ENCODE peak calls at places on chromosomes 16 and 17, in seven cellular contexts. S is aorta, X is left lung, D is fibroblast of lung, R is OCI-LY7, K is Peyer's patch, Z is AG04450. U is an unnamed sample.
A peak's percentile ranks its signal among the peaks of the same experiment; 100 is the strongest.

GRCh38 chr17:68738044-68738443 is 136.9 kb upstream of the FAM20A start:
- DNase-seq in S (no peak), X (no peak), D (no peak), R (no peak), K (no peak), Z (no peak), U (no peak)

GRCh38 chr16:87685766-87686165 is 80.0 kb downstream of the KLHDC4 start:
- DNase-seq in S (no peak), X (no peak), D (no peak), R (no peak), K (no peak), Z (no peak), U (no peak)

GRCh38 chr17:40937384-40937819 is at the start of gene KRT23:
- DNase-seq in S (no peak), X (no peak), D (no peak), R (no peak), K (no peak), Z (no peak), U (no peak)

GRCh38 chr16:66603537-66604375 is 748 bp upstream of the CMTM3 start:
- DNase-seq in S (peak; percentile 81), X (no peak), D (peak; percentile 56), R (peak; percentile 75), K (peak; percentile 85), Z (no peak), U (no peak)

GRCh38 chr17:74759243-74759801 is 10.9 kb downstream of the NHERF1 start:
- DNase-seq in S (peak; percentile 42), X (peak; percentile 72), D (no peak), R (peak; percentile 74), K (peak; percentile 84), Z (no peak), U (no peak)

GRCh38 chr16:35182943-35183550 is 1723.6 kb downstream of the TP53TG3F start:
- DNase-seq in S (no peak), X (no peak), D (no peak), R (no peak), K (no peak), Z (no peak), U (peak; percentile 41)

GRCh38 chr17:74497471-74497870 is 31.0 kb downstream of the CD300A start:
- DNase-seq in S (no peak), X (no peak), D (no peak), R (no peak), K (peak; percentile 38), Z (no peak), U (peak; percentile 40)

GRCh38 chr17:229130-229944 is 47.9 kb upstream of the DOC2B start:
- DNase-seq in S (peak; percentile 25), X (peak; percentile 55), D (no peak), R (no peak), K (peak; percentile 37), Z (no peak), U (no peak)

GRCh38 chr17:58289869-58290268 is 9.1 kb upstream of the MPO start:
- DNase-seq in S (no peak), X (no peak), D (no peak), R (no peak), K (peak; percentile 33), Z (no peak), U (no peak)

GRCh38 chr17:58183514-58183913 is 9.0 kb upstream of the EPX start:
- DNase-seq in S (no peak), X (no peak), D (no peak), R (no peak), K (no peak), Z (no peak), U (no peak)

GRCh38 chr17:3012926-3013581 is 50.4 kb downstream of the OR1D5 start:
- DNase-seq in S (peak; percentile 76), X (peak; percentile 79), D (peak; percentile 65), R (peak; percentile 82), K (peak; percentile 85), Z (no peak), U (no peak)

GRCh38 chr17:81664051-81664470 is 2.3 kb downstream of the OXLD1 start:
- DNase-seq in S (no peak), X (no peak), D (no peak), R (no peak), K (no peak), Z (no peak), U (no peak)

GRCh38 chr16:50547944-50548658 is at the start of gene NKD1:
- DNase-seq in S (peak; percentile 77), X (peak; percentile 90), D (peak; percentile 27), R (peak; percentile 71), K (peak; percentile 82), Z (no peak), U (peak; percentile 79)

GRCh38 chr17:81460856-81461460 is 51.6 kb downstream of the ACTG1 start:
- DNase-seq in S (no peak), X (peak; percentile 94), D (no peak), R (no peak), K (no peak), Z (no peak), U (no peak)

GRCh38 chr16:67419502-67419901 is 3.2 kb upstream of the ZDHHC1 start:
- DNase-seq in S (no peak), X (no peak), D (no peak), R (no peak), K (no peak), Z (no peak), U (no peak)

GRCh38 chr16:84598391-84598750 is 19.5 kb downstream of the COTL1 start:
- DNase-seq in S (no peak), X (no peak), D (peak; percentile 40), R (peak; percentile 54), K (no peak), Z (no peak), U (no peak)

GRCh38 chr17:50428831-50429424 is 2.9 kb downstream of the ACSF2 start:
- DNase-seq in S (no peak), X (no peak), D (no peak), R (no peak), K (peak; percentile 73), Z (no peak), U (no peak)

GRCh38 chr16:77853125-77853524 is 64.8 kb downstream of the VAT1L start:
- DNase-seq in S (no peak), X (no peak), D (no peak), R (no peak), K (no peak), Z (no peak), U (no peak)

GRCh38 chr17:80909635-80910034 is 82.0 kb upstream of the CHMP6 start:
- DNase-seq in S (no peak), X (no peak), D (no peak), R (no peak), K (no peak), Z (no peak), U (no peak)

GRCh38 chr17:56596741-56597494 is 3.4 kb downstream of the NOG start:
- DNase-seq in S (no peak), X (no peak), D (no peak), R (no peak), K (no peak), Z (no peak), U (no peak)

GRCh38 chr16:28193530-28194423 is 18.0 kb downstream of the XPO6 start:
- DNase-seq in S (no peak), X (no peak), D (peak; percentile 92), R (no peak), K (peak; percentile 60), Z (peak; percentile 90), U (no peak)

DNA sequence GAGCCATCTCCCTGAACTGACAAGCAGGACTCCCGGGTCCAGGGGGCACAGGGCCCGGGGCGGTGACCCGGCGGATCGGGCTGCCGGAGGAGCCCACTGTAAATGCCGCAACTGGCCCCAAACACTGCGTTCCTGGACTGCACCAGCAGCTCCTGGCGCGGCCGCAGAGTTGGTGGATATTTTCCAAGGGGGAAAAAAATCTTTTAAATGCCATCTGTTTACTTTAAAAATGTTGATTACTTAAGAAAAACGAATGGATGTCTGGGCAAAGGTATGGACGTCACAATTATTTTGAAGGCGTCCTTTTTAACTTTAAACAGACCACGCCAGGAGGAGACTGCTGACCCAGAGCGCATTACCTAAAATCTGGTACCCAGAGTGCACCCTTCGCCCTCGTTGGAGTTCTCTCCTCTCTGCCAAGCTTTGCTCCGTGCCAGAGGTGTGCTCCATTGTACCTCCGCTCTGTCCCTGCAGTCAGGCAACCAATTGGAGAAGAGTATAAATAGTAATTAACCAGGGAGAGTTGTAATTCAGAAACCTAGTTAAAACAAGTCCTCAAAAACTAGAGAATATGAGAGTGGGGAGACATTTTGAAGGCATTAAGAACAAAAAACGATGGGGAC is 3.5 kb downstream of the HS3ST3B1 start:
- DNase-seq in S (no peak), X (no peak), D (no peak), R (no peak), K (no peak), Z (no peak), U (no peak)
- H3K4me3 ChIP-seq in S (no peak overlapping the region), X (no peak overlapping the region), D (peak overlapping the region; percentile 94), R (no peak overlapping the region), K (peak overlapping the region; percentile 65), Z (peak overlapping the region; percentile 94), U (peak overlapping the region; percentile 74)

DNA sequence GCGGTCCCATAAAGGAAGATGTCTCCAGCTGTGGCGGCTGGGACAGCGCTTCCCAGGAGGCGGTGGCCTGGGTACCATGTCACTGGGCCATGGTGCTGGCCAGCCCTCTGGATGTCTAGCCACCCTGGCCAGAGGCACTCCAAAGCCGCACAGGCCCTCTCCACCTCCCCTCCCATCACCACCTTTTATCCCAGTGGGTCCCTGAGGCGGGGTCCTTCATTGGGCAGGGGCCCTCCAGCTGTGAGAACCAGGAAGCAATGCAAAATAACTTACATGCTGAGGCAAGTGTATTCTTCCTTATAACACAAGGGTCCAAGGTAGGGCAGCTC is 23.1 kb downstream of the RAB11FIP4 start:
- DNase-seq in S (peak; percentile 25), X (no peak), D (no peak), R (no peak), K (no peak), Z (no peak), U (no peak)
- H3K27ac ChIP-seq in S (no peak overlapping the region), X (no peak overlapping the region), D (no peak overlapping the region), R (no peak overlapping the region), K (no peak overlapping the region), Z (no peak overlapping the region), U (no peak overlapping the region)

DNA sequence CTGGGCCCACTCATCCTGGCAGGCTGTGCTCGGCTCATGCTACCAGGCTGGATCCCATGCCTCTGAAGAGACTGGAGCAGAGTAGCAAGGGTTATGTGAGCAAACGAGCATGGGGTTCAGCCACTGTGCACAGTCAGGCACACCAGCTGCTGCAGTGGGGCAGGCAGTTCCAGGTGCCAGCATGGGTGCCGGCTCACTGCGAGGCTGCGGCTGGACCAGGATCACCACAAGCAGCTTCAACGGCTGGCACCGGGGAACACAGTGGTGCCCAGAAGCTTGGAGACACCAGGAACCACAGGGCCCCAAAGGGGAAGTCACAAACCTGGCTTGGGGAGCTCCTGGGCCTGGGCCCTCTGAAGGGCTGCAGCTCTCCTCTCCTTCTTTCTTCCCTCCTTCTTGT is 45.8 kb upstream of the CLEC19A start:
- DNase-seq in S (no peak), X (no peak), D (no peak), R (no peak), K (no peak), Z (no peak), U (no peak)
- H3K4me3 ChIP-seq in S (no peak overlapping the region), X (no peak overlapping the region), D (no peak overlapping the region), R (no peak overlapping the region), K (no peak overlapping the region), Z (no peak overlapping the region), U (no peak overlapping the region)

DNA sequence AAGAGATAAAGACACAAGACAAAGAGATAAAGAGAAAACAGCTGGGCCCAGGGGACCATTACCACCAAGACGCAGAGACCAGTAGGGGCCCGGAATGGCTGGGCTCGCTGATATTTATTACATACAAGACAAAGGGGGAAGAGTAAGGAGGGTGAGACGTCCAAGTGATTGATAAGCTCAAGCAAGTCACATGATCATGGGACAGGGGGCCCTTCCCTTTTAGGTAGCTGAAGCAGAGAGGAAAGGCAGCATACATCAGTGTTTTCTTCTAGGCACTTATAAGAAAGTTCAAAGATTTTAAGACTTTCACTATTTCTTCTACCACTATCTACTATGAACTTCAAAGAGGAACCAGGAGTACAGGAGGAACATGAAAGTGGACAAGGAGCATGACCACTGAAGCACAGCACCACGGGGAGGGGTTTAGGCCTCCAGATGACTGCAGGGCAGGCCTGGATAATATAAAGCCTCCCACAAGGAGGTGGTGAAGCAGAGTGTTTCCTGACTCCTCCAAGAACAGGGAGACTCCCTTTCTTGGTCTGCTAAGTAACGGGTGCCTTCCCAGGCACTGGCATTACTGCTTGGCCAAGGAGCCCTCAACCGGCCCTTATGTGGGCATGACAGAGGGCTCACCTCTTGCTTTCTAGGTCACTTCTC is 63.9 kb upstream of the ARL4D start:
- DNase-seq in S (no peak), X (no peak), D (no peak), R (no peak), K (no peak), Z (no peak), U (no peak)
- H3K27ac ChIP-seq in S (no peak overlapping the region), X (no peak overlapping the region), D (no peak overlapping the region), R (no peak overlapping the region), K (no peak overlapping the region), Z (no peak overlapping the region), U (no peak overlapping the region)

U was measured in coronary artery.